ENCODE peak calls at places on chromosome 10, in five cellular contexts. Z is IMR-90; F is activated CD8-positive, alpha-beta T cell treated with anti-CD3 and anti-CD28 coated beads for 36 hours; C is epithelial cell of esophagus; D is WTC11. G is an unnamed sample.

GRCh38 chr10:80000541-80000940 is 51.6 kb upstream of the SFTPD start:
- DNase-seq in C (no peak), F (no peak), Z (no peak), D (no peak), G (no peak)

GRCh38 chr10:102509387-102509786 is 5.6 kb downstream of the SUFU start:
- DNase-seq in F (no peak), C (peak), Z (peak), D (no peak), G (no peak)

GRCh38 chr10:13882112-13882711 is 295.4 kb downstream of the PRPF18 start:
- DNase-seq in F (no peak), D (no peak), C (peak), Z (peak), G (no peak)

GRCh38 chr10:70283445-70284399 is at the start of gene NPFFR1:
- DNase-seq in C (no peak), Z (no peak), F (no peak), D (peak), G (no peak)

GRCh38 chr10:77029684-77030407 is 607.8 kb downstream of the KCNMA1 start:
- DNase-seq in C (no peak), F (no peak), D (no peak), Z (peak), G (no peak)

GRCh38 chr10:107031981-107032699 is 132.4 kb downstream of the SORCS1 start:
- DNase-seq in F (no peak), D (no peak), C (no peak), Z (no peak), G (no peak)

GRCh38 chr10:113960617-113961260 is 82.9 kb upstream of the ADRB1 start:
- DNase-seq in Z (no peak), F (peak), C (peak), D (no peak), G (no peak)

GRCh38 chr10:120942806-120943413 is 91.7 kb downstream of the WDR11 start:
- DNase-seq in F (peak), C (peak), D (peak), Z (peak), G (peak)

GRCh38 chr10:90857635-90858488 is at the start of gene HTR7:
- DNase-seq in C (peak), D (peak), Z (peak), F (peak), G (peak)

GRCh38 chr10:98848361-98848760 is 387.3 kb downstream of the HPSE2 start:
- DNase-seq in C (peak), F (no peak), D (no peak), Z (no peak), G (no peak)

GRCh38 chr10:129966370-129966769 is 2.3 kb upstream of the EBF3 start:
- DNase-seq in Z (no peak), C (no peak), F (no peak), D (no peak), G (no peak)

GRCh38 chr10:104925232-104925851 is 284.3 kb downstream of the SORCS3 start:
- DNase-seq in C (peak), F (peak), D (peak), Z (no peak), G (peak)

GRCh38 chr10:14358886-14359573 is 28.3 kb upstream of the FRMD4A start:
- DNase-seq in F (no peak), D (no peak), Z (no peak), C (peak), G (no peak)

GRCh38 chr10:712575-712974 is 23.1 kb upstream of the DIP2C start:
- DNase-seq in C (no peak), F (no peak), Z (no peak), D (no peak), G (no peak)
- TF ChIP-seq CTCF in C (no peak), F (no peak), Z (no peak), D (no peak), G (no peak)

GRCh38 chr10:27240891-27241639 is 468 bp upstream of the ACBD5 start:
- DNase-seq in D (peak), F (peak), C (peak), Z (no peak), G (peak)
- TF ChIP-seq CTCF in D (no peak), F (no peak), C (no peak), Z (no peak), G (no peak)

GRCh38 chr10:115580239-115580638 is 487.1 kb downstream of the ATRNL1 start:
- DNase-seq in D (no peak), F (no peak), C (no peak), Z (no peak), G (no peak)
- TF ChIP-seq CTCF in D (no peak), F (no peak), C (no peak), Z (no peak), G (no peak)

GRCh38 chr10:116740971-116741370 is 1.4 kb downstream of the HSPA12A start:
- DNase-seq in F (no peak), C (no peak), D (no peak), Z (no peak), G (no peak)

GRCh38 chr10:116741391-116742351 is 695 bp downstream of the HSPA12A start:
- DNase-seq in D (peak), F (no peak), C (no peak), Z (no peak), G (no peak)

GRCh38 chr10:116733566-116733965 is 8.8 kb downstream of the HSPA12A start:
- DNase-seq in F (no peak), Z (peak), C (no peak), D (no peak), G (no peak)

GRCh38 chr10:116738359-116738738 is 4.0 kb downstream of the HSPA12A start:
- DNase-seq in Z (no peak), D (no peak), F (no peak), C (no peak), G (no peak)

GRCh38 chr10:116737582-116738358 is 4.6 kb downstream of the HSPA12A start:
- DNase-seq in F (no peak), C (no peak), Z (no peak), D (peak), G (no peak)
- TF ChIP-seq CTCF in F (no peak), C (peak), Z (peak), D (no peak), G (no peak)

GRCh38 chr10:1431229-1431628 is 306.1 kb downstream of the ADARB2 start:
- DNase-seq in C (no peak), D (no peak), Z (no peak), F (no peak), G (no peak)
- TF ChIP-seq CTCF in C (no peak), D (no peak), Z (no peak), F (no peak), G (no peak)

DNA sequence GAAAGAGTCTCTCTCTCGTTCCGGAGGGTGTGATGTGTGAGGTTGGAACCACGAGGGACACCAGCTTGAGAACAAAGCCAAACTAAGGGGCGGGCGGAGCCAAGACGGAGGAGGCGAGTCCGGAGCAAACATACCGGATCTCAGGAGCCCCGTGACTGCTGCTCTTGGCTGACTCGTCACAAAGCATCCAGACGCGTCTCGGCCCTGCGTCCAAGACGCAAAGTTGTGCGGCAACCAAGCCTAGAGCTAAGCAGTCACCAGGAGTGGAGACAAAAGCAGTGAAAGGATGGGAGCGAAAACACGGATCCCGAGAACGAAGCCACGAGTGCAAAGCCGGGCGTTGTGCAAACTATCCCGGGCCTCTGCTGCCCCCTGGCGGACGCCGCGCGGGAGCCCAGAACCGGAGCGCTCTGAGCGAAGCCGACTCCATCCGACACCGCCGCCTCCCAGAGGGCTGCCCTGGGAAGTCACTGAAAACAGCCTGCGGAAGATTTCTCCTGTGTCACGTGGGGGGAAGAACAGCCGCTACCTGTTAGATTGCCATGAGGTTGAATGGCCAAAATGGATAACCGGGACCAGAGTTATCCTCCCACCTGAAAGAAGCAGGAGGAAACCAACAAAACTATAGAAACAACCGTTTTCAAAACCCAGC is 46.4 kb upstream of the TMEM72 start:
- DNase-seq in C (peak), F (peak), Z (peak), D (peak), G (peak)
- TF ChIP-seq CTCF in C (peak), F (peak), Z (peak), D (peak), G (peak)

GRCh38 chr10:125160856-125161569 is 650 bp upstream of the CTBP2 start:
- DNase-seq in F (peak), Z (peak), D (peak), C (peak), G (peak)
- TF ChIP-seq CTCF in F (no peak), Z (peak), D (no peak), C (no peak), G (no peak)

G was measured in GM20000.